ENCODE peak calls at places on chromosomes 6 and 20, in five cellular contexts. V, J, U, Y and O are unnamed samples.

GRCh38 chr20:13784271-13784892 is 337 bp downstream of the ESF1 start:
- DNase-seq in J (peak; percentile 15), V (no peak), Y (no peak), U (no peak), O (peak; percentile 2)

GRCh38 chr6:111474106-111474505 is 8.9 kb downstream of the REV3L start:
- DNase-seq in V (no peak), Y (no peak), J (no peak), U (no peak), O (no peak)

GRCh38 chr20:47508228-47508752 is 6.6 kb downstream of the NCOA3 start:
- DNase-seq in U (no peak), V (no peak), Y (no peak), J (no peak), O (no peak)

GRCh38 chr20:16944753-16945152 is 196.6 kb downstream of the OTOR start:
- DNase-seq in J (no peak), U (no peak), V (no peak), Y (no peak), O (no peak)

GRCh38 chr6:125314019-125314581 is 12.3 kb upstream of the HDDC2 start:
- DNase-seq in J (peak; percentile 27), Y (peak; percentile 56), V (peak; percentile 62), U (peak; percentile 61), O (peak; percentile 58)

GRCh38 chr6:87172292-87172691 is 16.9 kb downstream of the ZNF292 start:
- DNase-seq in V (no peak), Y (no peak), J (no peak), U (no peak), O (no peak)

GRCh38 chr20:17443326-17443858 is 87.8 kb downstream of the BFSP1 start:
- DNase-seq in U (no peak), V (no peak), Y (no peak), J (no peak), O (no peak)

GRCh38 chr6:33123732-33124524 is 48.1 kb downstream of the HLA-DPB1 start:
- DNase-seq in Y (no peak), J (peak; percentile 10), U (peak; percentile 30), V (peak; percentile 84), O (peak; percentile 36)

GRCh38 chr6:90005048-90005827 is 111.0 kb downstream of the GJA10 start:
- DNase-seq in V (no peak), Y (no peak), J (no peak), U (no peak), O (no peak)

GRCh38 chr6:15997751-15998388 is 131.0 kb upstream of the MYLIP start:
- DNase-seq in Y (no peak), U (no peak), J (no peak), V (no peak), O (no peak)

GRCh38 chr6:37283786-37284185 is 25.8 kb upstream of the TMEM217 start:
- DNase-seq in V (no peak), U (no peak), Y (peak; percentile 65), J (no peak), O (no peak)

GRCh38 chr6:91538622-91539021 is 951.8 kb upstream of the MAP3K7 start:
- DNase-seq in J (no peak), U (no peak), Y (no peak), V (no peak), O (no peak)

GRCh38 chr6:91539451-91539850 is 952.6 kb upstream of the MAP3K7 start:
- DNase-seq in U (no peak), V (no peak), Y (no peak), J (no peak), O (no peak)

GRCh38 chr6:91534614-91535013 is 947.7 kb upstream of the MAP3K7 start:
- DNase-seq in Y (no peak), J (no peak), V (peak; percentile 18), U (no peak), O (no peak)
- TF ChIP-seq CTCF in Y (no peak), J (no peak), V (peak; percentile 53), U (peak; percentile 7), O (no peak)

DNA sequence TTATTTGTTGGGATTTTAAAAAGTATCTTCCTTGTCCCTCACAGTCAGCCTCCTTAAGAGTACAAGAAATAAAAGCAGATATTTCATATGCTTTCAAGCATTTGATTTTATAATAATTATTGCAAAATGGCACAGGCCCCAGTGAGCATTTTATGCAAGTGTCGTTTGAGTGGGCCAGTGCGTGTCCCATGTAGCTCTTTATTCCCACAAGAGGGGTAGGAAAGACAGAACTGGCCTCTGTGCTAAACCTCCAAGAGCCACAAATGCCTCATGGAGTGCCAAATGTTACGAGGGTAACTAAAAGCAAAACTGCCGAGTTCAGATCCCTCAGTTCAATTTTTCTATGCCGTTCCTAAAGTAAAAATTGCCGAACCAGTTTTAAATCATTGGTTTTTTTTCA is 12.7 kb downstream of the GPLD1 start:
- DNase-seq in V (no peak), U (no peak), J (no peak), Y (no peak), O (no peak)
- H3K27ac ChIP-seq in V (no peak overlapping the region), U (no peak overlapping the region), J (no peak overlapping the region), Y (no peak overlapping the region), O (no peak overlapping the region)

GRCh38 chr20:20364016-20364746 is 3.7 kb upstream of the INSM1 start:
- DNase-seq in J (no peak), U (no peak), Y (no peak), V (no peak), O (no peak)
- TF ChIP-seq CTCF in J (no peak), U (no peak), Y (no peak), V (no peak), O (no peak)

GRCh38 chr6:142933701-142934100 is 11.3 kb downstream of the HIVEP2 start:
- DNase-seq in U (no peak), J (no peak), Y (no peak), V (no peak), O (no peak)
- H3K27ac ChIP-seq in U (no peak overlapping the region), J (no peak overlapping the region), Y (no peak overlapping the region), V (no peak overlapping the region), O (no peak overlapping the region)

GRCh38 chr6:31881136-31881859 is 2.5 kb upstream of the SLC44A4 start:
- DNase-seq in Y (no peak), J (no peak), V (no peak), U (no peak), O (no peak)
- TF ChIP-seq CTCF in Y (no peak), J (no peak), V (no peak), U (no peak), O (no peak)

DNA sequence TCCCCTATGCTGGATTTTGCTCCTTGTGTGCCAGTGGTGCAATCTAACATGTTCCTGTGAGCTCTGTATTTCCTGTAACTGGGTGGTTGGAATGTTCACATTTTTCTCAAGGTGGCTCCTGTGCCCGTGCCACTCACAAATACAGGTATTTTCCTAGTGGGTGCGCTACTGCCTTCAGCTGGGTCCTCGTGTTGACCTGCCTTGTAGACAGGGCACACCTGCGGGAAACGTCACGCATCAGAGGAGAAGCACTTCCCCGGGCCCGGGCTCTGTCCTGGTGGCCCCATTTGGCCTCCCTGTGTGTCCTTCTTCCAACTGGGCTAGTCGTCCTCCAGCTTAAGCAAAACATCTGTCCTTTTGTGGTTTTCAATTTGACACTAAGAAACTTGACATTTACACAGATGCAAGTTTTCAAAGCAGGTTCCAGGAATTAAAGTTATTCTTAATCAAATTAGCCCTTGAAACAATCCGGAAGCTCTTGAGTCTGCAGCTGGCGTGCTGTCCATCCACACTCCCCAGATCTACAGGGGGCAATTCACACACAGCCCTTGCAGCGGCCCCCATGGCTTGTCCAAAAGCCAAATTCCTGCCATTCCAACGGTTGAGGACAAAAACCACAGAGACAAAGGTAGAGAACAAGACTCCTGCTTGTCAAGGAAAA is 275.1 kb downstream of the CDC5L start:
- DNase-seq in J (no peak), V (no peak), U (no peak), Y (no peak), O (no peak)
- H3K27ac ChIP-seq in J (no peak overlapping the region), V (no peak overlapping the region), U (no peak overlapping the region), Y (no peak overlapping the region), O (no peak overlapping the region)

GRCh38 chr20:40687384-40688128 is 1.5 kb downstream of the MAFB start:
- DNase-seq in Y (peak; percentile 77), U (no peak), V (no peak), J (no peak), O (peak; percentile 69)
- TF ChIP-seq CTCF in Y (no peak), U (no peak), V (no peak), J (no peak), O (no peak)

DNA sequence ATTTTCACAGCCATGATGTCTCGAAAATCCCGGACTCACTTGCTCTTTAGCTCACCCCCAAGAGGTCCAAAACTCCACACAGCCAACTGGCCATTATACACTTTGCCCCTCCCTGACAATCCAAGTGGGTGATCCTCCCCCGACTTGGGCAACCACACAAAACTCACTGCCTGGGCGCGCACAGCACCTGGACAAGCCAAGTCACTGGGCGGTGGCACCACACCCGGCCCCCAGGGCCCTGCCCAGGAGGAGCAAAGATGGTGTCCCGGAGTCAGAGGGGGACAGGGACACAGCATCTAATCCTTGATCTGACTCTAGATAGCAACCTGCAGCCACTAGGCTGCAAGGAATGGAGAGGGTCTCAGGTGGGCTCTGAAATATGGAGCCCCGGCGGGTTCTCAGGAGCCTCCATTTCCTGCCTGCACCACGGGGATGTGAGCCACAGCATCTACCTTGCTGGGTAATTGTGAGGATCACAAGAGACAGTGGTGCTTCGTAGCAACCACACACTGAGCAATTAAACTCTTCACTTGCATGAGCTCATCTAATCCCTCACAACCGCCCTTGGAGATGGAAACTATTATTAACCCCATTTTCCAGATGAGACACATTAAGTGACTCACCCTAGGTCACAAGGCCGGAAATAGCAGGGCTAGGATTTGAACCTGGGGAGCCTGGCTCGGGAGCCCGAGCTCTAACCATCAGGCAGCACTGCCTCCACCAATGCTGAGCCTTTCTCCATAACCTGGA is 66.6 kb downstream of the BMP7 start:
- DNase-seq in V (peak; percentile 22), U (no peak), J (no peak), Y (no peak), O (no peak)
- H3K27ac ChIP-seq in V (no peak overlapping the region), U (no peak overlapping the region), J (no peak overlapping the region), Y (no peak overlapping the region), O (no peak overlapping the region)